ENCODE peak calls at places on chromosome 4, in seven cellular contexts. G is activated CD4-positive, alpha-beta T cell treated with anti-CD3 and anti-CD28 coated beads, Interleukin-2, amount 10 ng/mL, durations not matched to agents 7 days and 5 days; N is heart left ventricle; K is aorta; A is hepatic stellate cell; J is fibroblast of mammary gland; E is kidney epithelial cell. O is an unnamed sample.

GRCh38 chr4:174357321-174357720 is 73.6 kb downstream of the CEP44 start:
- DNase-seq in G (no peak), N (no peak), K (no peak), A (no peak), J (no peak), E (no peak), O (no peak)

GRCh38 chr4:102501635-102502382 is 650 bp downstream of the NFKB1 start:
- DNase-seq in G (peak), N (peak), K (peak), A (peak), J (peak), E (peak), O (peak)

GRCh38 chr4:168537556-168537955 is 40.7 kb downstream of the PALLD start:
- DNase-seq in G (no peak), N (no peak), K (no peak), A (no peak), J (peak), E (no peak), O (no peak)

GRCh38 chr4:98939892-98940298 is 11.0 kb upstream of the EIF4E start:
- DNase-seq in G (peak), N (no peak), K (no peak), A (peak), J (peak), E (no peak), O (no peak)

GRCh38 chr4:76732246-76732645 is 165.7 kb downstream of the SOWAHB start:
- DNase-seq in G (no peak), N (no peak), K (no peak), A (no peak), J (no peak), E (no peak), O (no peak)

GRCh38 chr4:87239821-87240220 is 19.4 kb upstream of the KLHL8 start:
- DNase-seq in G (no peak), N (no peak), K (no peak), A (no peak), J (no peak), E (no peak), O (no peak)

GRCh38 chr4:53100801-53101581 is 238.9 kb downstream of the RASL11B start:
- DNase-seq in G (no peak), N (no peak), K (no peak), A (peak), J (peak), E (no peak), O (no peak)

GRCh38 chr4:53587123-53587522 is 4.2 kb downstream of the LNX1 start:
- DNase-seq in G (no peak), N (no peak), K (no peak), A (no peak), J (no peak), E (no peak), O (no peak)

GRCh38 chr4:3682236-3683076 is 83.7 kb upstream of the ADRA2C start:
- DNase-seq in G (no peak), N (no peak), K (no peak), A (no peak), J (no peak), E (no peak), O (no peak)

GRCh38 chr4:72112514-72113156 is 80.8 kb downstream of the NPFFR2 start:
- DNase-seq in G (peak), N (no peak), K (no peak), A (peak), J (peak), E (peak), O (no peak)

GRCh38 chr4:38424171-38424871 is 239.7 kb upstream of the KLF3 start:
- DNase-seq in G (no peak), N (peak), K (no peak), A (no peak), J (no peak), E (no peak), O (peak)

GRCh38 chr4:876780-877179 is 50.9 kb upstream of the CPLX1 start:
- DNase-seq in G (no peak), N (no peak), K (no peak), A (no peak), J (no peak), E (no peak), O (no peak)

GRCh38 chr4:186392017-186392416 is 126.0 kb downstream of the F11 start:
- DNase-seq in G (no peak), N (no peak), K (no peak), A (no peak), J (no peak), E (no peak), O (no peak)

GRCh38 chr4:157165935-157166334 is 54.6 kb upstream of the GRIA2 start:
- DNase-seq in G (no peak), N (no peak), K (no peak), A (no peak), J (no peak), E (no peak), O (no peak)

GRCh38 chr4:2958446-2958845 is 4.8 kb downstream of the NOP14 start:
- DNase-seq in G (no peak), N (no peak), K (no peak), A (no peak), J (peak), E (no peak), O (no peak)

GRCh38 chr4:151236036-151236435 is 40.9 kb upstream of the PRSS48 start:
- DNase-seq in G (no peak), N (no peak), K (no peak), A (no peak), J (no peak), E (no peak), O (no peak)

GRCh38 chr4:6732441-6733357 is 16.7 kb downstream of the BLOC1S4 start:
- DNase-seq in G (no peak), N (peak), K (peak), A (peak), J (peak), E (peak), O (peak)

GRCh38 chr4:122047706-122048425 is 96.0 kb upstream of the TRPC3 start:
- DNase-seq in G (no peak), N (no peak), K (no peak), A (no peak), J (no peak), E (no peak), O (no peak)

GRCh38 chr4:45693746-45694145 is 430.1 kb downstream of the GABRG1 start:
- DNase-seq in G (no peak), N (no peak), K (no peak), A (no peak), J (no peak), E (no peak), O (peak)

GRCh38 chr4:173415092-173415491 is 16.2 kb upstream of the SCRG1 start:
- DNase-seq in G (no peak), N (no peak), K (no peak), A (no peak), J (no peak), E (no peak), O (no peak)

GRCh38 chr4:1234811-1235292 is 14.1 kb downstream of the CTBP1 start:
- DNase-seq in G (no peak), N (no peak), K (peak), A (no peak), J (no peak), E (no peak), O (no peak)

GRCh38 chr4:16131293-16131692 is 47.5 kb upstream of the PROM1 start:
- DNase-seq in G (no peak), N (no peak), K (no peak), A (no peak), J (no peak), E (no peak), O (no peak)

GRCh38 chr4:1557221-1557597 is 126.9 kb downstream of the FAM53A start:
- DNase-seq in G (no peak), N (no peak), K (no peak), A (no peak), J (no peak), E (no peak), O (no peak)

GRCh38 chr4:128573781-128574508 is 235.6 kb upstream of the JADE1 start:
- DNase-seq in G (no peak), N (no peak), K (no peak), A (peak), J (peak), E (peak), O (no peak)

GRCh38 chr4:139606600-139607301 is 50.7 kb upstream of the SETD7 start:
- DNase-seq in G (no peak), N (no peak), K (no peak), A (no peak), J (peak), E (no peak), O (no peak)

GRCh38 chr4:1523907-1524636 is 117.8 kb upstream of the NKX1-1 start:
- DNase-seq in G (no peak), N (peak), K (no peak), A (no peak), J (no peak), E (no peak), O (no peak)

O was measured in adrenal gland.